ENCODE peak calls at places on chromosomes 5 and 9, in nine cellular contexts. One of them, this sample, is unnamed.

GRCh38 chr9:6040077-6040476 is 24.7 kb upstream of the RANBP6 start:
- DNase-seq in PC-3: no peak
- DNase-seq in right cardiac atrium: no peak
- DNase-seq in HT1080: no peak
- DNase-seq in LoVo: no peak
- DNase-seq in omental fat pad: no peak
- DNase-seq in germinal center: no peak
- DNase-seq in GM13977: no peak
- DNase-seq in GM20000: no peak
- DNase-seq in this sample: no peak

GRCh38 chr9:17191095-17191494 is 56.3 kb downstream of the CNTLN start:
- DNase-seq in PC-3: no peak
- DNase-seq in right cardiac atrium: no peak
- DNase-seq in HT1080: no peak
- DNase-seq in LoVo: no peak
- DNase-seq in omental fat pad: no peak
- DNase-seq in germinal center: no peak
- DNase-seq in GM13977: no peak
- DNase-seq in GM20000: no peak
- DNase-seq in this sample: no peak

GRCh38 chr5:173238312-173239232 is 3.6 kb upstream of the NKX2-5 start:
- DNase-seq in PC-3: no peak
- DNase-seq in right cardiac atrium: no peak
- DNase-seq in HT1080: no peak
- DNase-seq in LoVo: no peak
- DNase-seq in omental fat pad: no peak
- DNase-seq in germinal center: no peak
- DNase-seq in GM13977: peak; percentile 51
- DNase-seq in GM20000: peak; percentile 52
- DNase-seq in this sample: no peak

GRCh38 chr5:5209510-5210286 is 69.6 kb downstream of the ADAMTS16 start:
- DNase-seq in PC-3: no peak
- DNase-seq in right cardiac atrium: no peak
- DNase-seq in HT1080: no peak
- DNase-seq in LoVo: no peak
- DNase-seq in omental fat pad: no peak
- DNase-seq in germinal center: no peak
- DNase-seq in GM13977: no peak
- DNase-seq in GM20000: no peak
- DNase-seq in this sample: no peak

GRCh38 chr5:172904643-172905345 is 54.4 kb upstream of the RPL26L1 start:
- DNase-seq in PC-3: peak; percentile 97
- DNase-seq in right cardiac atrium: peak; percentile 89
- DNase-seq in HT1080: no peak
- DNase-seq in LoVo: peak; percentile 61
- DNase-seq in omental fat pad: no peak
- DNase-seq in germinal center: no peak
- DNase-seq in GM13977: no peak
- DNase-seq in GM20000: no peak
- DNase-seq in this sample: no peak

GRCh38 chr5:155651-156410 is 35.5 kb upstream of the LRRC14B start:
- DNase-seq in PC-3: no peak
- DNase-seq in right cardiac atrium: no peak
- DNase-seq in HT1080: no peak
- DNase-seq in LoVo: no peak
- DNase-seq in omental fat pad: no peak
- DNase-seq in germinal center: no peak
- DNase-seq in GM13977: no peak
- DNase-seq in GM20000: no peak
- DNase-seq in this sample: no peak

GRCh38 chr5:178149199-178149932 is 4.3 kb downstream of the NHP2 start:
- DNase-seq in PC-3: no peak
- DNase-seq in right cardiac atrium: no peak
- DNase-seq in HT1080: no peak
- DNase-seq in LoVo: no peak
- DNase-seq in omental fat pad: no peak
- DNase-seq in germinal center: no peak
- DNase-seq in GM13977: no peak
- DNase-seq in GM20000: no peak
- DNase-seq in this sample: no peak

GRCh38 chr9:116323012-116323411 is 169.4 kb downstream of the PAPPA start:
- DNase-seq in PC-3: no peak
- DNase-seq in right cardiac atrium: peak; percentile 42
- DNase-seq in HT1080: no peak
- DNase-seq in LoVo: no peak
- DNase-seq in omental fat pad: no peak
- DNase-seq in germinal center: no peak
- DNase-seq in GM13977: no peak
- DNase-seq in GM20000: no peak
- DNase-seq in this sample: no peak

GRCh38 chr5:32613050-32613672 is 27.8 kb downstream of the SUB1 start:
- DNase-seq in PC-3: peak; percentile 87
- DNase-seq in right cardiac atrium: peak; percentile 92
- DNase-seq in HT1080: peak; percentile 68
- DNase-seq in LoVo: peak; percentile 85
- DNase-seq in omental fat pad: peak; percentile 95
- DNase-seq in germinal center: peak; percentile 76
- DNase-seq in GM13977: peak; percentile 80
- DNase-seq in GM20000: peak; percentile 72
- DNase-seq in this sample: peak; percentile 74

GRCh38 chr5:135025730-135026644 is 8.0 kb downstream of the PITX1 start:
- DNase-seq in PC-3: no peak
- DNase-seq in right cardiac atrium: no peak
- DNase-seq in HT1080: no peak
- DNase-seq in LoVo: no peak
- DNase-seq in omental fat pad: no peak
- DNase-seq in germinal center: no peak
- DNase-seq in GM13977: no peak
- DNase-seq in GM20000: no peak
- DNase-seq in this sample: no peak

GRCh38 chr5:123868267-123868666 is 356.3 kb downstream of the CSNK1G3 start:
- DNase-seq in PC-3: no peak
- DNase-seq in right cardiac atrium: no peak
- DNase-seq in HT1080: no peak
- DNase-seq in LoVo: peak; percentile 30
- DNase-seq in omental fat pad: no peak
- DNase-seq in germinal center: no peak
- DNase-seq in GM13977: no peak
- DNase-seq in GM20000: no peak
- DNase-seq in this sample: no peak

GRCh38 chr9:84711936-84712335 is 42.4 kb downstream of the NTRK2 start:
- DNase-seq in PC-3: peak; percentile 85
- DNase-seq in right cardiac atrium: no peak
- DNase-seq in HT1080: peak; percentile 55
- DNase-seq in LoVo: peak; percentile 68
- DNase-seq in omental fat pad: no peak
- DNase-seq in germinal center: no peak
- DNase-seq in GM13977: no peak
- DNase-seq in GM20000: no peak
- DNase-seq in this sample: no peak

GRCh38 chr9:91384954-91385353 is 23.2 kb upstream of the AUH start:
- DNase-seq in PC-3: no peak
- DNase-seq in right cardiac atrium: no peak
- DNase-seq in HT1080: peak; percentile 49
- DNase-seq in LoVo: no peak
- DNase-seq in omental fat pad: no peak
- DNase-seq in germinal center: no peak
- DNase-seq in GM13977: no peak
- DNase-seq in GM20000: no peak
- DNase-seq in this sample: no peak

GRCh38 chr5:13227520-13227919 is 717.0 kb downstream of the DNAH5 start:
- DNase-seq in PC-3: no peak
- DNase-seq in right cardiac atrium: no peak
- DNase-seq in HT1080: no peak
- DNase-seq in LoVo: no peak
- DNase-seq in omental fat pad: no peak
- DNase-seq in germinal center: no peak
- DNase-seq in GM13977: no peak
- DNase-seq in GM20000: no peak
- DNase-seq in this sample: no peak

GRCh38 chr9:37775216-37775919 is 9.5 kb downstream of the EXOSC3 start:
- DNase-seq in PC-3: peak; percentile 33
- DNase-seq in right cardiac atrium: no peak
- DNase-seq in HT1080: peak; percentile 11
- DNase-seq in LoVo: no peak
- DNase-seq in omental fat pad: no peak
- DNase-seq in germinal center: no peak
- DNase-seq in GM13977: no peak
- DNase-seq in GM20000: no peak
- DNase-seq in this sample: no peak

GRCh38 chr5:79956173-79956670 is 34.8 kb downstream of the MTX3 start:
- DNase-seq in PC-3: peak; percentile 84
- DNase-seq in right cardiac atrium: no peak
- DNase-seq in HT1080: peak; percentile 90
- DNase-seq in LoVo: peak; percentile 11
- DNase-seq in omental fat pad: no peak
- DNase-seq in germinal center: no peak
- DNase-seq in GM13977: no peak
- DNase-seq in GM20000: no peak
- DNase-seq in this sample: no peak

GRCh38 chr5:8520922-8521321 is 652.0 kb downstream of the MTRR start:
- DNase-seq in PC-3: no peak
- DNase-seq in right cardiac atrium: no peak
- DNase-seq in HT1080: no peak
- DNase-seq in LoVo: no peak
- DNase-seq in omental fat pad: no peak
- DNase-seq in germinal center: no peak
- DNase-seq in GM13977: no peak
- DNase-seq in GM20000: no peak
- DNase-seq in this sample: no peak

GRCh38 chr9:135167356-135167755 is 79.9 kb downstream of the OLFM1 start:
- DNase-seq in PC-3: no peak
- DNase-seq in right cardiac atrium: peak; percentile 35
- DNase-seq in HT1080: no peak
- DNase-seq in LoVo: no peak
- DNase-seq in omental fat pad: no peak
- DNase-seq in germinal center: no peak
- DNase-seq in GM13977: no peak
- DNase-seq in GM20000: no peak
- DNase-seq in this sample: no peak

GRCh38 chr5:41181691-41182564 is 31.4 kb downstream of the C6 start:
- DNase-seq in PC-3: no peak
- DNase-seq in right cardiac atrium: no peak
- DNase-seq in HT1080: no peak
- DNase-seq in LoVo: no peak
- DNase-seq in omental fat pad: no peak
- DNase-seq in germinal center: no peak
- DNase-seq in GM13977: no peak
- DNase-seq in GM20000: no peak
- DNase-seq in this sample: no peak

GRCh38 chr5:52868417-52868816 is 80.7 kb downstream of the ITGA1 start:
- DNase-seq in PC-3: no peak
- DNase-seq in right cardiac atrium: no peak
- DNase-seq in HT1080: no peak
- DNase-seq in LoVo: no peak
- DNase-seq in omental fat pad: no peak
- DNase-seq in germinal center: no peak
- DNase-seq in GM13977: no peak
- DNase-seq in GM20000: no peak
- DNase-seq in this sample: no peak

GRCh38 chr5:110034076-110034475 is 344.3 kb downstream of the MAN2A1 start:
- DNase-seq in PC-3: no peak
- DNase-seq in right cardiac atrium: no peak
- DNase-seq in HT1080: no peak
- DNase-seq in LoVo: no peak
- DNase-seq in omental fat pad: no peak
- DNase-seq in germinal center: no peak
- DNase-seq in GM13977: no peak
- DNase-seq in GM20000: no peak
- DNase-seq in this sample: no peak

GRCh38 chr9:93579711-93580516 is 3.5 kb downstream of the PHF2 start:
- DNase-seq in PC-3: no peak
- DNase-seq in right cardiac atrium: peak; percentile 47
- DNase-seq in HT1080: no peak
- DNase-seq in LoVo: no peak
- DNase-seq in omental fat pad: no peak
- DNase-seq in germinal center: no peak
- DNase-seq in GM13977: no peak
- DNase-seq in GM20000: no peak
- DNase-seq in this sample: no peak

GRCh38 chr5:31100781-31101180 is 92.7 kb upstream of the CDH6 start:
- DNase-seq in PC-3: no peak
- DNase-seq in right cardiac atrium: no peak
- DNase-seq in HT1080: no peak
- DNase-seq in LoVo: no peak
- DNase-seq in omental fat pad: no peak
- DNase-seq in germinal center: no peak
- DNase-seq in GM13977: no peak
- DNase-seq in GM20000: no peak
- DNase-seq in this sample: no peak

GRCh38 chr5:96331210-96331609 is 101.8 kb downstream of the PCSK1 start:
- DNase-seq in PC-3: no peak
- DNase-seq in right cardiac atrium: no peak
- DNase-seq in HT1080: no peak
- DNase-seq in LoVo: no peak
- DNase-seq in omental fat pad: no peak
- DNase-seq in germinal center: no peak
- DNase-seq in GM13977: no peak
- DNase-seq in GM20000: no peak
- DNase-seq in this sample: no peak

GRCh38 chr5:178210073-178210526 is 5.8 kb downstream of the HNRNPAB start:
- DNase-seq in PC-3: no peak
- DNase-seq in right cardiac atrium: no peak
- DNase-seq in HT1080: no peak
- DNase-seq in LoVo: no peak
- DNase-seq in omental fat pad: no peak
- DNase-seq in germinal center: no peak
- DNase-seq in GM13977: no peak
- DNase-seq in GM20000: no peak
- DNase-seq in this sample: no peak

GRCh38 chr9:13750061-13750460 is 470.6 kb upstream of the MPDZ start:
- DNase-seq in PC-3: peak; percentile 91
- DNase-seq in right cardiac atrium: no peak
- DNase-seq in HT1080: peak; percentile 99
- DNase-seq in LoVo: no peak
- DNase-seq in omental fat pad: no peak
- DNase-seq in germinal center: no peak
- DNase-seq in GM13977: no peak
- DNase-seq in GM20000: no peak
- DNase-seq in this sample: no peak

GRCh38 chr5:89946514-89946913 is 463.0 kb downstream of the CETN3 start:
- DNase-seq in PC-3: no peak
- DNase-seq in right cardiac atrium: peak; percentile 46
- DNase-seq in HT1080: no peak
- DNase-seq in LoVo: no peak
- DNase-seq in omental fat pad: no peak
- DNase-seq in germinal center: no peak
- DNase-seq in GM13977: no peak
- DNase-seq in GM20000: no peak
- DNase-seq in this sample: no peak

GRCh38 chr9:134709512-134710270 is 68.1 kb downstream of the COL5A1 start:
- DNase-seq in PC-3: no peak
- DNase-seq in right cardiac atrium: peak; percentile 83
- DNase-seq in HT1080: no peak
- DNase-seq in LoVo: no peak
- DNase-seq in omental fat pad: no peak
- DNase-seq in germinal center: no peak
- DNase-seq in GM13977: no peak
- DNase-seq in GM20000: no peak
- DNase-seq in this sample: no peak

GRCh38 chr9:111704503-111704902 is 43.1 kb downstream of the GNG10 start:
- DNase-seq in PC-3: no peak
- DNase-seq in right cardiac atrium: no peak
- DNase-seq in HT1080: no peak
- DNase-seq in LoVo: no peak
- DNase-seq in omental fat pad: no peak
- DNase-seq in germinal center: no peak
- DNase-seq in GM13977: no peak
- DNase-seq in GM20000: no peak
- DNase-seq in this sample: no peak

GRCh38 chr9:109320338-109320733 is 523 bp downstream of the EPB41L4B start:
- DNase-seq in PC-3: peak; percentile 32
- DNase-seq in right cardiac atrium: peak; percentile 66
- DNase-seq in HT1080: no peak
- DNase-seq in LoVo: peak; percentile 48
- DNase-seq in omental fat pad: no peak
- DNase-seq in germinal center: no peak
- DNase-seq in GM13977: peak; percentile 68
- DNase-seq in GM20000: peak; percentile 77
- DNase-seq in this sample: no peak

GRCh38 chr9:127505396-127506116 is 54.2 kb downstream of the LRSAM1 start:
- DNase-seq in PC-3: peak; percentile 42
- DNase-seq in right cardiac atrium: peak; percentile 68
- DNase-seq in HT1080: no peak
- DNase-seq in LoVo: no peak
- DNase-seq in omental fat pad: no peak
- DNase-seq in germinal center: peak; percentile 42
- DNase-seq in GM13977: peak; percentile 72
- DNase-seq in GM20000: peak; percentile 78
- DNase-seq in this sample: peak; percentile 16